ENCODE peak calls at places on chromosomes 4 and X, in nine cellular contexts. E is amniotic stem cell, L is skeletal muscle cell, X is fibroblast of lung, R is PC-3, I is HCT116, F is EH, Z is activated T-cell treated with anti-CD3 and anti-CD28 coated beads for 48 hours, P is cardiac fibroblast. U is an unnamed sample.

GRCh38 chr4:13966241-13967195 is 339.0 kb upstream of the BOD1L1 start:
- DNase-seq in E (peak; percentile 60), L (no peak), X (peak; percentile 64), R (peak; percentile 72), I (no peak), F (peak; percentile 90), Z (no peak), P (peak; percentile 85), U (no peak)

GRCh38 chr4:171785392-171785791 is 27.8 kb upstream of the GALNTL6 start:
- DNase-seq in E (no peak), L (no peak), X (no peak), R (no peak), I (no peak), F (no peak), Z (no peak), P (no peak), U (no peak)

GRCh38 chr4:73434311-73434710 is 1.7 kb upstream of the AFP start:
- DNase-seq in E (peak; percentile 0), L (no peak), X (peak; percentile 24), R (peak; percentile 48), I (peak; percentile 4), F (peak; percentile 15), Z (no peak), P (peak; percentile 38), U (no peak)

GRCh38 chrX:22171287-22172060 is 101.2 kb upstream of the CBLL2 start:
- DNase-seq in E (no peak), L (no peak), X (no peak), R (peak; percentile 19), I (no peak), F (no peak), Z (no peak), P (no peak), U (no peak)

GRCh38 chr4:124111922-124112321 is 600.6 kb downstream of the ANKRD50 start:
- DNase-seq in E (peak; percentile 14), L (peak; percentile 80), X (peak; percentile 88), R (peak; percentile 76), I (peak; percentile 59), F (peak; percentile 82), Z (no peak), P (peak; percentile 97), U (no peak)

GRCh38 chr4:148214529-148215166 is 227.6 kb downstream of the NR3C2 start:
- DNase-seq in E (no peak), L (peak; percentile 9), X (peak; percentile 54), R (no peak), I (no peak), F (no peak), Z (no peak), P (no peak), U (no peak)

GRCh38 chrX:154021131-154021611 is 1.5 kb upstream of the IRAK1 start:
- DNase-seq in E (no peak), L (no peak), X (peak; percentile 46), R (no peak), I (no peak), F (peak; percentile 78), Z (no peak), P (peak; percentile 56), U (no peak)

GRCh38 chr4:161554372-161554990 is 609.3 kb downstream of the FSTL5 start:
- DNase-seq in E (no peak), L (peak; percentile 56), X (peak; percentile 78), R (peak; percentile 59), I (no peak), F (no peak), Z (no peak), P (peak; percentile 48), U (no peak)

GRCh38 chrX:24148535-24149345 is 789 bp upstream of the ZFX start:
- DNase-seq in E (peak; percentile 20), L (no peak), X (peak; percentile 42), R (peak; percentile 40), I (no peak), F (peak; percentile 82), Z (no peak), P (peak; percentile 63), U (peak; percentile 4)

GRCh38 chrX:56813318-56813837 is 84.3 kb downstream of the NBDY start:
- DNase-seq in E (no peak), L (peak; percentile 8), X (peak; percentile 51), R (no peak), I (no peak), F (peak; percentile 66), Z (peak; percentile 31), P (peak; percentile 84), U (no peak)

GRCh38 chr4:10093801-10094552 is 22.6 kb downstream of the WDR1 start:
- DNase-seq in E (peak; percentile 87), L (no peak), X (peak; percentile 64), R (no peak), I (no peak), F (peak; percentile 99), Z (no peak), P (peak; percentile 86), U (no peak)

GRCh38 chr4:13584481-13584880 is 40.2 kb upstream of the NKX3-2 start:
- DNase-seq in E (no peak), L (no peak), X (no peak), R (peak; percentile 36), I (no peak), F (peak; percentile 13), Z (no peak), P (peak; percentile 48), U (no peak)

GRCh38 chr4:85591361-85592098 is 116.6 kb downstream of the ARHGAP24 start:
- DNase-seq in E (no peak), L (no peak), X (peak; percentile 8), R (peak; percentile 49), I (no peak), F (peak; percentile 54), Z (no peak), P (peak; percentile 22), U (no peak)

GRCh38 chr4:38313999-38314561 is 349.9 kb upstream of the KLF3 start:
- DNase-seq in E (no peak), L (no peak), X (peak; percentile 70), R (peak; percentile 79), I (no peak), F (peak; percentile 62), Z (no peak), P (peak; percentile 77), U (no peak)

GRCh38 chr4:7296661-7297335 is 104.5 kb downstream of the SORCS2 start:
- DNase-seq in E (no peak), L (no peak), X (no peak), R (no peak), I (no peak), F (no peak), Z (no peak), P (no peak), U (no peak)

GRCh38 chr4:107037188-107037587 is 1.1 kb upstream of the DKK2 start:
- DNase-seq in E (no peak), L (no peak), X (no peak), R (peak; percentile 4), I (no peak), F (peak; percentile 34), Z (no peak), P (peak; percentile 40), U (no peak)

GRCh38 chr4:102760645-102761477 is at the start of gene MANBA:
- DNase-seq in E (peak; percentile 69), L (peak; percentile 27), X (peak; percentile 70), R (peak; percentile 77), I (peak; percentile 56), F (peak; percentile 80), Z (peak; percentile 83), P (peak; percentile 77), U (peak; percentile 78)

GRCh38 chr4:130736436-130737185 is 1640.7 kb downstream of the C4orf33 start:
- DNase-seq in E (no peak), L (no peak), X (no peak), R (no peak), I (no peak), F (no peak), Z (no peak), P (no peak), U (no peak)

GRCh38 chr4:116501954-116502353 is 583.4 kb downstream of the TRAM1L1 start:
- DNase-seq in E (no peak), L (no peak), X (no peak), R (no peak), I (no peak), F (no peak), Z (no peak), P (no peak), U (no peak)

U was measured in stimulated activated CD4-positive, alpha-beta T cell treated with anti-CD3 and anti-CD28 coated beads, Interleukin-4, amount 100 ng/mL, for 48 hours.